ENCODE peak calls at places on chromosome 1, in seven cellular contexts. Q is GM23338, P is HCT116, W is HFF-Myc, V is fibroblast of lung, Y is psoas muscle, X is lower leg skin. S is an unnamed sample.

GRCh38 chr1:110945626-110946025 is 18.1 kb downstream of the LRIF1 start:
- DNase-seq in Q (no peak), P (no peak), W (no peak), V (no peak), Y (no peak), X (no peak), S (no peak)

GRCh38 chr1:232587141-232588008 is 42.6 kb downstream of the SIPA1L2 start:
- DNase-seq in Q (no peak), P (no peak), W (no peak), V (no peak), Y (no peak), X (no peak), S (no peak)

GRCh38 chr1:229271448-229272120 is 673 bp downstream of the RAB4A start:
- DNase-seq in Q (peak), P (no peak), W (no peak), V (peak), Y (no peak), X (no peak), S (no peak)

GRCh38 chr1:39981957-39982356 is 27.0 kb downstream of the MFSD2A start:
- DNase-seq in Q (no peak), P (peak), W (peak), V (peak), Y (no peak), X (no peak), S (no peak)

GRCh38 chr1:26627959-26628358 is 67.9 kb upstream of the ARID1A start:
- DNase-seq in Q (no peak), P (no peak), W (no peak), V (no peak), Y (no peak), X (no peak), S (no peak)

GRCh38 chr1:18693256-18694098 is 62.8 kb downstream of the PAX7 start:
- DNase-seq in Q (peak), P (no peak), W (no peak), V (no peak), Y (no peak), X (no peak), S (no peak)

GRCh38 chr1:25537148-25537831 is 6.1 kb upstream of the LDLRAP1 start:
- DNase-seq in Q (no peak), P (no peak), W (no peak), V (no peak), Y (no peak), X (no peak), S (no peak)

GRCh38 chr1:48741380-48741779 is 35.3 kb downstream of the BEND5 start:
- DNase-seq in Q (no peak), P (no peak), W (no peak), V (no peak), Y (no peak), X (no peak), S (peak)

GRCh38 chr1:63148825-63149645 is 173.3 kb upstream of the FOXD3 start:
- DNase-seq in Q (peak), P (peak), W (peak), V (peak), Y (no peak), X (no peak), S (no peak)

GRCh38 chr1:241356187-241356518 is 852 bp downstream of the RGS7 start:
- DNase-seq in Q (peak), P (no peak), W (no peak), V (no peak), Y (no peak), X (no peak), S (no peak)

GRCh38 chr1:52937433-52938065 is 10.5 kb downstream of the SCP2 start:
- DNase-seq in Q (no peak), P (no peak), W (no peak), V (no peak), Y (no peak), X (no peak), S (no peak)

GRCh38 chr1:15027515-15027948 is 126.0 kb upstream of the TMEM51 start:
- DNase-seq in Q (peak), P (peak), W (peak), V (peak), Y (peak), X (peak), S (no peak)

GRCh38 chr1:226682841-226683800 is 56.0 kb downstream of the ITPKB start:
- DNase-seq in Q (no peak), P (no peak), W (no peak), V (no peak), Y (no peak), X (no peak), S (no peak)

GRCh38 chr1:46166521-46167462 is 8.1 kb upstream of the TSPAN1 start:
- DNase-seq in Q (peak), P (no peak), W (no peak), V (no peak), Y (peak), X (no peak), S (no peak)

GRCh38 chr1:7684132-7684531 is 87.0 kb upstream of the VAMP3 start:
- DNase-seq in Q (no peak), P (no peak), W (no peak), V (no peak), Y (no peak), X (no peak), S (no peak)

GRCh38 chr1:216290074-216290473 is 133.2 kb downstream of the USH2A start:
- DNase-seq in Q (no peak), P (no peak), W (no peak), V (no peak), Y (no peak), X (no peak), S (no peak)

GRCh38 chr1:39590546-39590945 is 14.0 kb upstream of the PABPC4 start:
- DNase-seq in Q (no peak), P (no peak), W (no peak), V (peak), Y (no peak), X (no peak), S (no peak)

GRCh38 chr1:243496173-243496553 is 240.3 kb downstream of the SDCCAG8 start:
- DNase-seq in Q (no peak), P (no peak), W (no peak), V (no peak), Y (peak), X (no peak), S (no peak)

GRCh38 chr1:194717941-194718340 is 1531.5 kb upstream of the B3GALT2 start:
- DNase-seq in Q (no peak), P (no peak), W (no peak), V (peak), Y (no peak), X (no peak), S (no peak)

DNA sequence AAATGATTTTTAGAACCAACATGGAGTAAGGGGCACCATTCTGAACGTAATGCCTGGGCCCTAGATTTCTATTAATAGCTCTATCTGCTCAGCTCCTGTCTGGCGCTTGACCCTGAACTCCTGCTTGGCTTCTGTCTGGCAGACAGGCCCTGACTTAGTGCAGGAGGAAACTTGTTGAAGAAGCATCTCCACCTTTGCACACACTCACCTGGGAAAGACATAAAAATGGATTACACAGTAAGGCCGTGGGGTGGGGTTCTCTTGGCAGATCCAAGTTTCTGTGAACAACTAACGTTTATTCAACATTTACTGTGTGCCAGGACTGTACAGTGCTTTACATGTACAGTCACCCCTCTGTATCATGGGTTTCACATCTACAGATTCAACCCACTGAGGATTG is 62.1 kb upstream of the CNIH3 start:
- DNase-seq in Q (no peak), P (no peak), W (no peak), V (no peak), Y (no peak), X (no peak), S (no peak)
- H3K4me3 ChIP-seq in Q (no peak), P (no peak), W (no peak), V (no peak), Y (no peak), X (no peak), S (no peak)

GRCh38 chr1:202659541-202659940 is 50.7 kb downstream of the SYT2 start:
- DNase-seq in Q (no peak), P (no peak), W (no peak), V (no peak), Y (no peak), X (no peak), S (no peak)

GRCh38 chr1:202659974-202660373 is 50.3 kb downstream of the SYT2 start:
- DNase-seq in Q (no peak), P (no peak), W (no peak), V (no peak), Y (no peak), X (no peak), S (no peak)

GRCh38 chr1:202662081-202662480 is 48.2 kb downstream of the SYT2 start:
- DNase-seq in Q (no peak), P (no peak), W (no peak), V (no peak), Y (no peak), X (no peak), S (no peak)

GRCh38 chr1:202663141-202663540 is 47.1 kb downstream of the SYT2 start:
- DNase-seq in Q (no peak), P (no peak), W (no peak), V (no peak), Y (no peak), X (no peak), S (no peak)

GRCh38 chr1:202661136-202661845 is 49.0 kb downstream of the SYT2 start:
- DNase-seq in Q (peak), P (peak), W (no peak), V (no peak), Y (no peak), X (no peak), S (no peak)
- TF ChIP-seq CTCF in Q (peak), P (peak), W (peak), V (no peak), Y (peak), X (no peak), S (peak)

GRCh38 chr1:32426489-32427255 is 32.4 kb upstream of the BSDC1 start:
- DNase-seq in Q (peak), P (no peak), W (no peak), V (peak), Y (no peak), X (no peak), S (no peak)
- H3K4me3 ChIP-seq in Q (peak), P (no peak), W (peak), V (no peak), Y (peak), X (no peak), S (peak)

GRCh38 chr1:177568702-177569101 is 397.9 kb downstream of the BRINP2 start:
- DNase-seq in Q (peak), P (no peak), W (no peak), V (no peak), Y (no peak), X (no peak), S (no peak)
- TF ChIP-seq CTCF in Q (peak), P (no peak), W (no peak), V (no peak), Y (no peak), X (no peak), S (peak)

DNA sequence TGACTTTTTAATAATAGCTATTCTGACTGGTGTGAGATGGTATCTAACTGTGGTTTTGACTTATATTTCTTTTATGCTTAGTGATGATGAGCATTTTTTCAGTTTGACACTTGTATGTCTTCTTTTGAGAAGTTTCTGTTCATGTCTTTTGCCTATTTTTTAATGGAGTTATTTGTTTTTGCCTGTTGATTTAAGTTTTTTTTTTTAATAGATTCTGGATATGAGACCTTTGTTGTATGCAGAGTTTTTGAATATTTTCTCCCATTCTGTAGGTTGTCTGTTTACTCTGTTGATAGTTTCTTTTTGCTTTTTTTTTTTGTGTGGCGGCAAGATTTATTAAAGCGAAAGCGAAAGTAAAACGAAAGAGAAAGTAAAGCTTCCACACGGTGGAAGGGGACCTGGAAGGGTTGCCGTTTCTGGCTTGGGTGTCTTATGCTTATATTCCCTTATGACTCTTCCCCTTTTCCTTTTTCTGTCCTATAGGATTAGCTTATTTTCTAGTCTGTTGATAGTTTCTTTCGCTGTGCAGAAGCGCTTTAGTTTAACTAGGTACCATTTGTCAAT is 67.6 kb downstream of the TBX19 start:
- DNase-seq in Q (peak), P (peak), W (no peak), V (no peak), Y (no peak), X (no peak), S (no peak)
- H3K4me3 ChIP-seq in Q (no peak), P (peak), W (no peak), V (peak), Y (peak), X (no peak), S (peak)

DNA sequence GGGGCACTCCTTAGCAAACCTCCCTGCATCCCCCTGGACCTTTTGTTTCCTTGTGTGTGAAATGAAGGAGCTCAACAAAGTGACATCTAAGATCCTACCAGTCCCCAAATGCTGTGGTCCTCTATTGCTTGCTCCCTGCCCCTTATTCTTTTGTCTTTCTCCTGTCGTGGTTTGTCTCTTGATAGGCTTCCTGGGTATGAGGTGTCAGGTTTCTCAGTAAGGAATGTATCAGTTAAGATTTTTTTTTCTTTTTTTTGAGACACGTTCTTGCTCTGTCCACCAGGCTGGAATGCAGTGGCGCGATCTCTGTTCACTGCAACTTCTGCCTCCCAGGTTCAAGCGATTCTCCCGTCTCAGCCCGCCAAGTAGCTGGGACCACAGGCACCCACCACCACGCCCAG is 16.8 kb downstream of the CNIH3 start:
- DNase-seq in Q (peak), P (no peak), W (no peak), V (peak), Y (no peak), X (no peak), S (no peak)
- TF ChIP-seq CTCF in Q (no peak), P (no peak), W (no peak), V (no peak), Y (no peak), X (no peak), S (no peak)

DNA sequence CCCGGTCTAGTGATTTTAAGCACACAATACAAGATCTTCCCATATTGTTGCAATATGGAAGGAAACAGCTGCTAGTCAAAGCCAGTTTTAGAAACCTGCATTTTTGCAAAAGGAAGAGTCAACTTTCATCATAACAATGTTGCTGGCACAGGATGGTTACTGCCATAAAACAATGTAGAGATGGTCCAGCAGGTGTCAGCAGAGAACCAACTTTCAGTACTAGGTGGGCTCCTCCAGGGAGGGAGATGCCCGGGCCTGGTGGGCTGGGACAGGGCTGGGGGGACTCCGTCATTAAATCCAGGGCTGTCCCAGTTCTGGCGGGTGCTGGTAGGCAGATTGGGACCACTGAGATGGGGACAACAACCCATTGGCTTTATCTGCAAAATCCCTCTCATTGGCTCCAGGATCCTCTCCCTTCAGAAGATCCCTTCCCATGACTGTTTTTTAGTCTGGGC is 5.0 kb upstream of the HLX start:
- DNase-seq in Q (peak), P (peak), W (peak), V (no peak), Y (no peak), X (no peak), S (no peak)
- H3K4me3 ChIP-seq in Q (no peak), P (no peak), W (no peak), V (no peak), Y (no peak), X (no peak), S (no peak)

DNA sequence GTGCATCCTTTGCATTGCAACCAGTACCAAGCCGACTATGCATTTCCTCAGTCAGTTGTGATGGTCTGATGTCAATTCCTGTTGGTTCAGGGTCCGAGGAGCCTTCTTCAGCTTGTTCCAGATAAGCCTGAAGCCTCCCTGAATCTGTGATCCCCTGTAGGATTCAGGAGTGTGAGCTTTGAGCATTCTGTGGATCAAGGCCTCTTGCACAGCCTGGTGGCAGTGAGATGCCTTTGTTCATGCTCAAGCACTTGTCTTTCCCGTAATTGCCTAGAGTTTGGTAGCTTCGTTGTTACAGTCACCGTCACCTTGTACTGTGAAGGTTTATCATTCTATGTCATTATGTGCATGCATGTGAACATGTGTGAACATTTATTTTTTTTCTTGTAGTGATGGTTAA is 103.5 kb downstream of the PBX1 start:
- DNase-seq in Q (peak), P (no peak), W (no peak), V (no peak), Y (no peak), X (no peak), S (no peak)
- TF ChIP-seq CTCF in Q (peak), P (no peak), W (no peak), V (no peak), Y (no peak), X (no peak), S (no peak)